ENCODE peak calls at places on chromosome 13, in five cellular contexts. B is OCI-LY7, U is mucosa of descending colon, S is heart right ventricle, R is fibroblast of mammary gland. C is an unnamed sample.

GRCh38 chr13:106507560-106508274 is 27.7 kb downstream of the EFNB2 start:
- DNase-seq in R (peak; percentile 97), U (no peak), S (no peak), B (no peak), C (peak; percentile 93)

GRCh38 chr13:41465215-41465907 is 8.0 kb downstream of the RGCC start:
- DNase-seq in U (peak; percentile 68), B (peak; percentile 94), R (peak; percentile 91), S (peak; percentile 51), C (peak; percentile 37)

GRCh38 chr13:74251778-74252519 is 117.7 kb upstream of the KLF12 start:
- DNase-seq in B (no peak), R (peak; percentile 86), S (no peak), U (no peak), C (no peak)

GRCh38 chr13:40666905-40667621 is 622 bp upstream of the FOXO1 start:
- DNase-seq in U (peak; percentile 58), S (peak; percentile 56), R (no peak), B (peak; percentile 58), C (no peak)

GRCh38 chr13:26508885-26509284 is 48.6 kb upstream of the WASF3 start:
- DNase-seq in U (peak; percentile 44), R (peak; percentile 97), B (no peak), S (peak; percentile 79), C (peak; percentile 77)

GRCh38 chr13:96460571-96460970 is 370.7 kb downstream of the HS6ST3 start:
- DNase-seq in S (no peak), U (no peak), R (peak; percentile 1), B (no peak), C (no peak)

GRCh38 chr13:34114581-34114980 is 296.6 kb downstream of the RFC3 start:
- DNase-seq in R (no peak), S (no peak), B (peak; percentile 36), U (no peak), C (no peak)

GRCh38 chr13:51342706-51343105 is 3.2 kb downstream of the SERPINE3 start:
- DNase-seq in B (no peak), U (no peak), R (peak; percentile 67), S (no peak), C (peak; percentile 31)

GRCh38 chr13:68234278-68234677 is 1004.1 kb upstream of the PCDH9 start:
- DNase-seq in S (no peak), R (peak; percentile 6), B (no peak), U (peak; percentile 6), C (no peak)

GRCh38 chr13:41944635-41945401 is 16.1 kb downstream of the VWA8 start:
- DNase-seq in S (no peak), R (no peak), U (no peak), B (no peak), C (no peak)

GRCh38 chr13:31046711-31047279 is 114.3 kb downstream of the TEX26 start:
- DNase-seq in R (peak; percentile 19), S (peak; percentile 28), B (no peak), U (peak; percentile 67), C (no peak)
- H3K4me3 ChIP-seq in R (no peak overlapping the region), S (peak overlapping the region; percentile 6), B (no peak overlapping the region), U (no peak overlapping the region), C (no peak overlapping the region)

GRCh38 chr13:109139346-109139745 is 509.9 kb downstream of the MYO16 start:
- DNase-seq in B (no peak), U (no peak), S (no peak), R (no peak), C (no peak)

GRCh38 chr13:109140777-109141354 is 511.5 kb downstream of the MYO16 start:
- DNase-seq in S (no peak), R (no peak), B (no peak), U (no peak), C (no peak)

GRCh38 chr13:109136873-109137272 is 507.5 kb downstream of the MYO16 start:
- DNase-seq in R (no peak), S (no peak), B (no peak), U (no peak), C (no peak)

GRCh38 chr13:109141716-109142115 is 512.3 kb downstream of the MYO16 start:
- DNase-seq in S (no peak), R (no peak), B (no peak), U (no peak), C (no peak)

DNA sequence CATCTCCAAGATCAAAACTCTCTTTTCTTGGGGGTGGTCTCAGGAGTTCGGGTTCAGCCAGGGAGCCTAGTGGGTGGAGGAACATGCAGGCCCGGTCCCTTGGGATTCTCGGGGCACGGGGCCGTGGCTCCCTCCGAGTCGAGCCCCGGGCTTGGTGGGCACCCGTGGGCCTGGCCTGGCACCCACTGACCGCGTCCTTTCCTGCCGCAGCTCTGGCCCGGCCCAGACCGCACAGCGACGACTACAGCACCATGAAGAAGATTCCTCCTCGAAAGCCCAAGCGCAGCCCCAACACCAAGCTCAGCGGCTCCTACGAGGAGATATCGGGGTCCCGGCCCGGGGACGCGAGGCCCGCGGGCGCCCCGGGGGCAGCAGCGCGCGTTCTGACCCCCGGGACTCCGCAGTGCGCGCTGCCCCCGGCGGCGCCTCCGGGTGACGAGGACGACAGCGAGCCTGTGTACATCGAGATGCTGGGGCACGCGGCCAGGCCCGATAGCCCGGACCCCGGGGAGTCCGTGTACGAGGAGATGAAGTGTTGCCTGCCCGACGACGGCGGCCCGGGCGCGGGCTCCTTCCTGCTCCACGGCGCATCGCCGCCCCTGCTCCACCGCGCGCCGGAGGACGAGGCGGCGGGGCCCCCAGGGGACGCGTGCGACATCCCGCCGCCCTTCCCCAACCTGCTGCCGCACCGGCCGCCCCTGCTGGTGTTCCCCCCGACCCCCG is 510.8 kb downstream of the MYO16 start:
- DNase-seq in S (no peak), U (no peak), R (no peak), B (no peak), C (no peak)
- H3K4me3 ChIP-seq in S (peak overlapping the region; percentile 44), U (no peak overlapping the region), R (peak overlapping the region; percentile 22), B (no peak overlapping the region), C (no peak overlapping the region)

GRCh38 chr13:62432906-62433305 is 1017.3 kb upstream of the PCDH20 start:
- DNase-seq in U (no peak), B (no peak), R (no peak), S (no peak), C (no peak)
- H3K4me3 ChIP-seq in U (no peak overlapping the region), B (no peak overlapping the region), R (no peak overlapping the region), S (no peak overlapping the region), C (no peak overlapping the region)

DNA sequence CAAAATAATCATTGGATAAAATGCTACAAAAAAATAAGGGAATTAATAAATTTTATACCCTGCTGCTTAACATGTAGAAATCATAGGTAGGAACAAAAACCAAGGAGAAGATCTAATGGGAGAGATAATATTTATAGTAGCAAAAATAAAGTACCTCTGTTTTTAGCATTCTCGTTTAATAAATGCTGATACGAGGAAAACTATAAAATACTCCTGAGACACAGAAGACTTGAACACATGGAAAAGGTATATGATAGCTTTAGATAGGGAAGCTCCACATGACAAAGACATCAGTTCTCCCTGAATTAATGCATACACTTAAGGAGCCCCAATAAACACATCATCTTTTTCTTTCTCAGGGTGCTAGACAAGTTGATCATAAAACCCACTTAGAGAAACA is 44.6 kb upstream of the MCF2L start:
- DNase-seq in S (no peak), U (no peak), R (no peak), B (no peak), C (no peak)
- H3K4me3 ChIP-seq in S (no peak overlapping the region), U (no peak overlapping the region), R (no peak overlapping the region), B (no peak overlapping the region), C (no peak overlapping the region)

DNA sequence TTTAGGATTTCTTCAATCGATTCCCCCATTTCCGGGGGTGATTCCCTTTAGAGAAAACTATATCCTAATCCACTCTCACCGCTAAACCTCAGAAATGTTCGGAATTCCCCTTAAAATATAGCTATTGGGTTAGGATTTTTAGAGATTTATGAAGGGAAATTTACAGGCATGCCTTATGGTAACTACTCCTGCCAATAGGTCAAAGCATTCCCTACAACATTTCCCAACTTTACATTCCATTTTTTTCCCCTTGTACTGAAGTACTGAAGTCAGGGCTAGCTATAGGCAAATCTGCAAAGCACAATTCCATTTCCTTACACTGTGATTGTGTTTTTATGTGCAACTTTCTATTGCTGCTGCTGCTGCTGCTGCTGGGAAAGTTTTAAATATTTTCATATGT is 2.1 kb downstream of the EDNRB start:
- DNase-seq in B (no peak), U (no peak), R (peak; percentile 37), S (no peak), C (no peak)
- H3K4me3 ChIP-seq in B (no peak overlapping the region), U (no peak overlapping the region), R (peak overlapping the region; percentile 62), S (peak overlapping the region; percentile 73), C (no peak overlapping the region)

GRCh38 chr13:113106666-113107065 is 1.1 kb downstream of the F7 start:
- DNase-seq in B (no peak), R (no peak), S (no peak), U (no peak), C (no peak)

GRCh38 chr13:113106053-113106452 is 462 bp downstream of the F7 start:
- DNase-seq in B (no peak), U (no peak), S (no peak), R (no peak), C (no peak)

GRCh38 chr13:113110852-113111315 is 5.3 kb downstream of the F7 start:
- DNase-seq in B (no peak), R (no peak), S (no peak), U (no peak), C (no peak)

GRCh38 chr13:113110048-113110851 is 4.7 kb downstream of the F7 start:
- DNase-seq in R (no peak), S (no peak), U (no peak), B (no peak), C (no peak)

GRCh38 chr13:113109151-113110047 is 3.8 kb downstream of the F7 start:
- DNase-seq in S (no peak), R (no peak), U (no peak), B (no peak), C (no peak)
- H3K4me3 ChIP-seq in S (peak overlapping the region; percentile 54), R (no peak overlapping the region), U (no peak overlapping the region), B (no peak overlapping the region), C (no peak overlapping the region)

GRCh38 chr13:42990147-42990990 is 1.7 kb downstream of the EPSTI1 start:
- DNase-seq in S (no peak), U (no peak), R (peak; percentile 56), B (no peak), C (no peak)
- H3K4me3 ChIP-seq in S (peak overlapping the region; percentile 76), U (no peak overlapping the region), R (no peak overlapping the region), B (no peak overlapping the region), C (no peak overlapping the region)